ENCODE peak calls at places on chromosomes 6 and 20, in ten cellular contexts. H is MM.1S, J is lower leg skin, B is psoas muscle, C is body of pancreas, A is heart left ventricle, G is uterus, F is fibroblast of mammary gland, I is IMR-90, U is AG10803. T is an unnamed sample.

GRCh38 chr6:132812255-132812732 is 2.1 kb upstream of the RPS12 start:
- DNase-seq in B (no peak), H (no peak), A (no peak), G (no peak), U (peak; percentile 45), J (no peak), I (peak; percentile 66), C (no peak), F (peak; percentile 65), T (no peak)

GRCh38 chr6:9690388-9690787 is 724.5 kb downstream of the TFAP2A start:
- DNase-seq in I (no peak), A (no peak), C (no peak), U (no peak), G (no peak), H (no peak), J (no peak), F (no peak), B (no peak), T (no peak)

GRCh38 chr6:28474441-28475219 is 31.3 kb upstream of the ZSCAN23 start:
- DNase-seq in H (peak; percentile 61), B (no peak), J (no peak), A (no peak), I (peak; percentile 92), G (no peak), C (no peak), F (peak; percentile 93), U (peak; percentile 83), T (peak; percentile 70)

GRCh38 chr20:35690265-35690664 is 8.9 kb downstream of the NFS1 start:
- DNase-seq in I (no peak), H (no peak), A (no peak), J (no peak), U (no peak), C (no peak), F (no peak), G (no peak), B (no peak), T (no peak)

GRCh38 chr6:1832844-1833787 is 223.4 kb downstream of the FOXC1 start:
- DNase-seq in B (peak; percentile 68), U (peak; percentile 16), A (peak; percentile 71), I (peak; percentile 12), F (no peak), H (no peak), G (peak; percentile 35), J (peak; percentile 33), C (peak; percentile 77), T (no peak)

GRCh38 chr6:111430605-111431378 is 52.2 kb downstream of the REV3L start:
- DNase-seq in J (no peak), I (no peak), G (no peak), B (no peak), F (no peak), A (no peak), H (no peak), U (no peak), C (no peak), T (no peak)

GRCh38 chr6:55210952-55211351 is 36.6 kb downstream of the HCRTR2 start:
- DNase-seq in U (no peak), F (no peak), C (no peak), I (no peak), G (no peak), H (no peak), B (no peak), J (no peak), A (no peak), T (no peak)

GRCh38 chr6:30450908-30451818 is 38.1 kb upstream of the HLA-E start:
- DNase-seq in H (peak; percentile 96), U (peak; percentile 70), F (peak; percentile 48), I (peak; percentile 58), C (peak; percentile 32), B (peak; percentile 70), A (peak; percentile 87), J (peak; percentile 51), G (no peak), T (peak; percentile 73)

GRCh38 chr20:1267809-1268374 is 1.8 kb downstream of the SNPH start:
- DNase-seq in B (no peak), I (no peak), H (no peak), F (no peak), C (no peak), A (no peak), J (no peak), G (no peak), U (no peak), T (no peak)

GRCh38 chr6:114747995-114748625 is 405.3 kb upstream of the HS3ST5 start:
- DNase-seq in J (peak; percentile 16), G (no peak), C (peak; percentile 55), F (peak; percentile 68), H (peak; percentile 48), U (peak; percentile 51), B (no peak), A (no peak), I (peak; percentile 45), T (peak; percentile 4)

GRCh38 chr6:111632468-111633247 is 27.0 kb upstream of the TRAF3IP2 start:
- DNase-seq in F (no peak), B (no peak), H (no peak), C (no peak), A (no peak), U (no peak), G (no peak), J (no peak), I (no peak), T (no peak)

GRCh38 chr6:151958332-151958731 is 150.8 kb downstream of the ESR1 start:
- DNase-seq in C (no peak), G (no peak), U (peak; percentile 88), H (no peak), J (no peak), B (no peak), A (no peak), F (peak; percentile 84), I (no peak), T (no peak)
- TF ChIP-seq CTCF in C (no peak), G (no peak), U (no peak), H (no peak), J (no peak), B (no peak), A (no peak), F (no peak), I (no peak), T (no peak)

GRCh38 chr6:63525186-63525878 is 46.9 kb upstream of the LOC128125822 start:
- DNase-seq in C (no peak), U (no peak), B (no peak), J (no peak), F (no peak), H (no peak), G (no peak), I (no peak), A (no peak), T (no peak)
- TF ChIP-seq CTCF in C (no peak), U (no peak), B (no peak), J (no peak), F (no peak), H (no peak), G (no peak), I (no peak), A (no peak), T (peak; percentile 9)

DNA sequence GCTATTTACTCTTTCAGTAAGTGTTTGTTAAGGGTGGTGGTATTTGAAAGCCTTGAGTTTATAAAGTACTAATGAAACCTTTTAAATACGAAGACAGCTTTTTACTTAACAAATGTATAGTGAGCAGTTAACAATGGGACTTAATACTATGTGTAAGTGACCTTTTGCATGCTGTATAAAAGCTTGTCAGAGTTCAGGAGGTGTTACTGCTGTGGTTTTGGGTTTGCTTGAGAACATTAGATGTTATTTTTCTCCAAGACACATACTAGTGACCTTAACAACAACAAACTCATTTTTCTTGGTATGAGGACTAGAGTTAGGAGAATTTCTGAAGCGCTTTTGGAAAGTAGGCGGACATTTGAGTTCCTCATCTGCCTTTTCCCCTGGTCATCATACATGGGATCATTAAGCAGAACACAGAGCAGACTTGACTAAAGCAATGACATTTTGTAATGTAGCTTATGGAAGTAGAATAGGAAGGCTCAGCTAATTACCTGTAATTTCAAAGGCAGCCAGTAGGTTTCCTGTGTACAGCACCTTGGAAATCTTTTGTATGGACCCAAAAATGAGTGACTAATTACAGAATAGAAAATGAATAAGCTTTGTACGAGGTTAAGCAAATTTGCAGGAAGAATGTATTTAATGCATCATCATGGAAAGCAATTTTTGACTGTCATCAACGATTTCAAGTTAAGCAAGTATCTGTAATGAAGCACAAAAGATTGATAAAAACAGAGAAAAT is 14.1 kb downstream of the CDYL start:
- DNase-seq in F (no peak), A (no peak), C (no peak), J (no peak), U (no peak), H (no peak), G (no peak), B (no peak), I (no peak), T (no peak)
- TF ChIP-seq CTCF in F (peak; percentile 19), A (peak; percentile 6), C (no peak), J (no peak), U (no peak), H (peak; percentile 30), G (no peak), B (peak; percentile 6), I (peak; percentile 6), T (no peak)

GRCh38 chr6:44131880-44132279 is 4.5 kb downstream of the TMEM63B start:
- DNase-seq in U (no peak), G (no peak), H (no peak), B (no peak), C (peak; percentile 46), A (no peak), F (no peak), J (no peak), I (no peak), T (no peak)

GRCh38 chr6:44127186-44128019 is at the start of the genes MRPL14 and TMEM63B:
- DNase-seq in C (peak; percentile 91), J (peak; percentile 75), I (peak; percentile 88), A (peak; percentile 96), H (peak; percentile 87), G (peak; percentile 91), F (peak; percentile 83), U (peak; percentile 84), B (peak; percentile 95), T (peak; percentile 100)

GRCh38 chr6:44129841-44130322 is 2.5 kb downstream of the TMEM63B start:
- DNase-seq in A (no peak), U (no peak), H (no peak), F (no peak), C (no peak), G (no peak), I (no peak), J (no peak), B (no peak), T (no peak)

GRCh38 chr6:44126320-44127149 is 717 bp downstream of the MRPL14 start:
- DNase-seq in H (peak; percentile 63), G (peak; percentile 60), J (peak; percentile 33), A (peak; percentile 78), I (peak; percentile 82), C (peak; percentile 48), U (peak; percentile 71), F (peak; percentile 77), B (peak; percentile 82), T (peak; percentile 86)

DNA sequence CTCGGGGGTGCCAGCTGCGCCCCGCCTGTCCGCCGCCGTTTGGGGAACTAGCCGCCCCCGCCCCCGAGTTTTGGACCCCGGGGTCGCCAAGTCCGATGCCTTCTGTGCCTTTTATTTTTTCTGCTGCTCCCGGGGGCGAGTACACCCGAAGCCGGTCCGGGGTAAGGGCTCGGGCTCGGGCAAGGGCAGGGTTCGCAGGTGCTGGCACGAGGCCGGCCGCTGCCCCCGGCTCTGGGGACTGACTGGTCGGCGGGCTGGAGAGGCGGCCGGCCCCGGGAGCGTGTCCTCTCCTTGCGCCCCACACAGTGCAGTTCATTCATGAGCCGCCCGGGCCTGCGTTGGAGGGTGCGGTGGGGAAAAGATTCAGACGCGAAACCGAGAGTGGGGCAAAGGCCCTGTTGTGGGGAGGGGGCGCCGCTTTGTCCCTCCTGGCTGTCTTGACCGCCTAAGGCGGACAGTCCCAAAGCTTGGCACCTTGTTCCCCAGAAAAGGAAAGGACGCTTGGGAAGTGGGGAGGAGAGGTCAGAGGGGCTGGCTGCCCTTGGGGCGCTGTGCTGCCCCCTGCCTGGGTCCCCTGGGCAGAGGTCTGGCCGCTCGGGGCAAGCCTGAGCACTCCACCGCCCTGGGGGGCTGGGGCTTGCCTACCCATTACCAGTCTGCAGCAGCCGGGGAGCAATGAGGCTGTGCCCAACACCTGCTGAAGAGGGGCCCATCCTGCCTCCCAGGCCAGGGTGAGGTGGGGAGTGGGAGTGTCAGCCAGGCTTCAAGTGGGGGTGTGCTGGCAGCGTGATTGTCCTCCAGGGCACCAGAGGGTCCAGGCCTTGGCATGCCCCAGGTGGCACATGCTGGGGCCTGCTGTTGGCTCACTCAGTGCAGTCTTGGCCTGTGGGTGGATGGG is 915 bp downstream of the TMEM63B start:
- DNase-seq in B (peak; percentile 74), G (peak; percentile 47), J (peak; percentile 35), C (peak; percentile 56), I (no peak), A (peak; percentile 72), F (peak; percentile 10), H (peak; percentile 22), U (no peak), T (peak; percentile 66)
- TF ChIP-seq CTCF in B (peak; percentile 19), G (no peak), J (no peak), C (peak; percentile 35), I (no peak), A (peak; percentile 15), F (no peak), H (peak; percentile 12), U (no peak), T (peak; percentile 4)

T was measured in GM13977.